ENCODE peak calls at places on chromosomes 16 and 17, in seven cellular contexts. F, B, Z, J, Y, U and L are unnamed samples.

GRCh38 chr17:3978421-3979275 is 14.4 kb upstream of the ATP2A3 start:
- DNase-seq in F (no peak), B (no peak), U (no peak), J (no peak), Z (no peak), Y (no peak), L (no peak)

GRCh38 chr17:57636985-57637667 is 108.0 kb downstream of the CCDC182 start:
- DNase-seq in Z (no peak), F (no peak), Y (no peak), U (no peak), J (no peak), B (no peak), L (no peak)

GRCh38 chr16:6153901-6154300 is 1056.3 kb upstream of the EEF2KMT start:
- DNase-seq in Z (no peak), B (no peak), Y (no peak), J (no peak), U (no peak), F (no peak), L (no peak)

GRCh38 chr17:58344047-58344790 is 7.8 kb downstream of the SUPT4H1 start:
- DNase-seq in F (no peak), Y (no peak), B (no peak), U (peak), J (peak), Z (no peak), L (no peak)

GRCh38 chr17:29883497-29883896 is 46.5 kb downstream of the SSH2 start:
- DNase-seq in B (no peak), J (no peak), U (no peak), Y (no peak), F (no peak), Z (no peak), L (no peak)

GRCh38 chr16:12210258-12210880 is 233.8 kb downstream of the SNX29 start:
- DNase-seq in U (no peak), J (no peak), B (no peak), Z (no peak), F (no peak), Y (no peak), L (no peak)

GRCh38 chr16:30355144-30355953 is at the start of gene CD2BP2:
- DNase-seq in J (peak), Y (peak), F (peak), Z (peak), B (peak), U (peak), L (peak)

GRCh38 chr16:3161235-3162018 is 26.6 kb upstream of the OR1F1 start:
- DNase-seq in B (no peak), Z (no peak), J (no peak), Y (no peak), U (no peak), F (no peak), L (no peak)

GRCh38 chr17:40607641-40608040 is 40.0 kb downstream of the SMARCE1 start:
- DNase-seq in J (no peak), B (no peak), U (no peak), F (no peak), Y (no peak), Z (no peak), L (no peak)

GRCh38 chr16:30666681-30667080 is 8.4 kb downstream of the FBRS start:
- DNase-seq in F (no peak), B (no peak), J (no peak), Z (no peak), Y (no peak), U (no peak), L (no peak)

GRCh38 chr16:19574625-19575024 is 19.1 kb downstream of the VPS35L start:
- DNase-seq in U (no peak), B (no peak), F (no peak), Z (no peak), J (no peak), Y (no peak), L (no peak)

GRCh38 chr16:9612267-9612666 is 520.8 kb downstream of the HAPSTR1 start:
- DNase-seq in F (no peak), Z (no peak), J (no peak), B (no peak), U (no peak), Y (no peak), L (peak)

GRCh38 chr16:63776437-63776836 is 1345.4 kb downstream of the CDH11 start:
- DNase-seq in J (no peak), U (no peak), Y (no peak), F (no peak), B (no peak), Z (no peak), L (no peak)

GRCh38 chr17:51279183-51279582 is 18.8 kb downstream of the UTP18 start:
- DNase-seq in U (no peak), J (no peak), B (no peak), Z (no peak), F (no peak), Y (no peak), L (no peak)

GRCh38 chr17:28916302-28916934 is 13.5 kb upstream of the DHRS13 start:
- DNase-seq in J (peak), B (peak), Y (peak), Z (no peak), U (no peak), F (no peak), L (peak)

GRCh38 chr16:11446566-11447119 is 101.4 kb downstream of the RMI2 start:
- DNase-seq in Y (no peak), U (no peak), F (peak), B (no peak), Z (no peak), J (no peak), L (no peak)

GRCh38 chr17:59785091-59785799 is 77.8 kb downstream of the VMP1 start:
- DNase-seq in B (no peak), J (no peak), Z (no peak), U (no peak), F (no peak), Y (no peak), L (no peak)

GRCh38 chr17:82202981-82203380 is 9.7 kb downstream of the CCDC57 start:
- DNase-seq in U (no peak), J (no peak), F (no peak), Z (no peak), Y (no peak), B (no peak), L (no peak)